ENCODE peak calls at places on chromosomes 4 and X, in six cellular contexts. X is activated effector memory CD4-positive, alpha-beta T cell treated with anti-CD3 and anti-CD28 coated beads, Interleukin-2, amount 50 U/mL, for 16 hours; F is ureter; W is iPS DF 19.7; M is activated T-helper 1 cell treated with anti-CD3 and anti-CD28 coated beads, Interleukin-2, amount 50 U/mL, for 16 hours; O is NCI-H1694 treated with DMSO at 0.1 percent for 48 hours. I is an unnamed sample.

GRCh38 chrX:34562006-34562405 is 95.1 kb downstream of the TMEM47 start:
- DNase-seq in W (no peak), F (no peak), M (no peak), O (no peak), X (no peak), I (no peak)

GRCh38 chrX:40086569-40087335 is 11.0 kb downstream of the BCOR start:
- DNase-seq in O (peak; percentile 72), X (no peak), W (no peak), F (no peak), M (no peak), I (no peak)

GRCh38 chrX:9033989-9034388 is at the start of gene FAM9B:
- DNase-seq in O (no peak), M (no peak), W (no peak), X (no peak), F (no peak), I (no peak)

GRCh38 chr4:37365888-37366287 is 121.3 kb downstream of the NWD2 start:
- DNase-seq in W (no peak), F (no peak), M (no peak), O (no peak), X (no peak), I (no peak)

GRCh38 chr4:146175541-146176453 is at the start of gene LSM6:
- DNase-seq in W (peak; percentile 38), M (peak; percentile 54), X (peak; percentile 92), O (peak; percentile 61), F (peak; percentile 89), I (peak; percentile 81)

GRCh38 chr4:26219206-26219605 is 101.6 kb upstream of the RBPJ start:
- DNase-seq in M (no peak), W (no peak), X (no peak), O (no peak), F (no peak), I (no peak)

GRCh38 chr4:98706200-98706813 is 47.9 kb upstream of the TSPAN5 start:
- DNase-seq in W (no peak), F (no peak), X (no peak), O (no peak), M (no peak), I (no peak)

GRCh38 chr4:175791221-175791620 is 20.8 kb downstream of the GPM6A start:
- DNase-seq in X (no peak), W (no peak), O (no peak), F (no peak), M (no peak), I (no peak)

GRCh38 chr4:145098675-145099037 is 545 bp downstream of the ABCE1 start:
- DNase-seq in M (no peak), W (no peak), F (peak; percentile 45), X (no peak), O (no peak), I (no peak)